ENCODE peak calls at places on chromosomes 6 and 20, in four cellular contexts. F is ovary, P is HCT116, G is lower lobe of right lung. M is an unnamed sample.

GRCh38 chr20:60586417-60587105 is 628.3 kb downstream of the CDH26 start:
- DNase-seq in P (no peak), F (no peak), G (no peak), M (no peak)

GRCh38 chr20:36231331-36231730 is 4.9 kb upstream of the AAR2 start:
- DNase-seq in P (no peak), F (no peak), G (no peak), M (no peak)

GRCh38 chr6:3194535-3195376 is 32.7 kb downstream of the TUBB2B start:
- DNase-seq in G (no peak), P (no peak), F (no peak), M (no peak)

GRCh38 chr6:33850869-33851541 is 47.2 kb upstream of the MLN start:
- DNase-seq in F (no peak), P (no peak), G (no peak), M (no peak)

GRCh38 chr6:449057-449430 is 57.5 kb downstream of the IRF4 start:
- DNase-seq in P (no peak), F (no peak), G (no peak), M (no peak)

GRCh38 chr6:154567695-154568220 is 57.3 kb upstream of the CNKSR3 start:
- DNase-seq in P (no peak), F (no peak), G (no peak), M (no peak)

GRCh38 chr20:32112862-32113261 is 3.3 kb downstream of the TM9SF4 start:
- DNase-seq in P (no peak), F (no peak), G (peak; percentile 75), M (peak; percentile 59)

GRCh38 chr6:44001318-44001868 is 125.9 kb downstream of the MRPL14 start:
- DNase-seq in F (no peak), P (peak; percentile 54), G (peak; percentile 68), M (no peak)

GRCh38 chr6:4377635-4378034 is 242.3 kb upstream of the ECI2 start:
- DNase-seq in G (no peak), F (no peak), P (no peak), M (no peak)

GRCh38 chr6:90787411-90787810 is 200.5 kb upstream of the MAP3K7 start:
- DNase-seq in F (no peak), G (no peak), P (no peak), M (no peak)

GRCh38 chr20:34250005-34250404 is 8.8 kb downstream of the ASIP start:
- DNase-seq in F (no peak), G (no peak), P (no peak), M (no peak)

GRCh38 chr6:127515234-127515793 is 3.8 kb downstream of the MTCL3 start:
- DNase-seq in P (no peak), F (peak; percentile 30), G (no peak), M (no peak)

GRCh38 chr6:127514396-127515227 is 4.5 kb downstream of the MTCL3 start:
- DNase-seq in F (peak; percentile 44), G (peak; percentile 70), P (no peak), M (peak; percentile 64)

GRCh38 chr6:127516676-127517273 is 2.4 kb downstream of the MTCL3 start:
- DNase-seq in P (peak; percentile 39), F (no peak), G (no peak), M (peak; percentile 79)

GRCh38 chr6:127517698-127518097 is 1.4 kb downstream of the MTCL3 start:
- DNase-seq in P (no peak), G (no peak), F (no peak), M (no peak)

DNA sequence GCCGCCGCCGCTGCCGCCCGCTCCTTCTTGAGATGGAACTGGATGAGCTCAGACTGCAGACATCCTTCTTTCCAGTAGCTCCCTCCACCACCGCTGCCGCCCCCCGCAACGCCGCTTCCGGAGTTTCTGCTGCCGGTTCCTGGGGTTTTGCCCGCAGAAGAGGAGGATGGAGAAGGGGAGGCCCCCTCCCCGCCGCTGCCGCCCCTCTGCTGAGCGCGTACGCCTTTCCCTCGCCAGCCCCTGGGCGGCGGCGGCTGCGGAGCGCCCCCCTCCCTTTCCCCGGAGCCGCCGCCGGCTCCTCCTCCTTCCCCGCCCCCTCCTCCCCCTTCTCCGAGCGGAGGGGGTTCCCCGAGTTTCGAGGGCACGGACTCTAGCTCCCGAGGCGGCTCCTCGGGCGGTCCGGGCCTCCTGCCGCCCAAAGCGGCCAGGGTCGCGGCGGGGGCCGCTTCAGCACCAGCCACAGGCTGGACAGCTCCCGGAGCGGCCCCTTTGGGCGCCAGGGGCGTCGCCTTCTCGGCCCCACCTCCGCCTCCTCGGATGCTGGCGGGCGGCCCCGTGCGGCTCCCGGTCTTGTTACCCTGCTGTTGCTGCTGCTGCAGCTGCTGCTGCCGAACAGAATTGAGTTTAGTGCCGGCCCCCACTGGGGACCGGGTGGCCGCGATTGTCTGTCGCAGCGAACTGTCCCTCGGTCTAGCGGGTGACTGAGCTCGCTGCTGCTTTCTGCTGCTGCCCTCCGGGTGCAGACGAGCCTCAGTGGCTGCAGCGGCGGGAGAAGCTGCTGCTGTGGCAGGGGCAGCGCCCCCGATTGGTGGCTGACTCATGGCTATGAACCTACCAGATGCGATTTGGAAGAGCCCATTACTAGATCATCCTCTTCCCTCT is 3.1 kb downstream of the MTCL3 start:
- DNase-seq in P (peak; percentile 12), F (peak; percentile 74), G (peak; percentile 66), M (peak; percentile 60)
- H3K27ac ChIP-seq in P (no peak overlapping the region), F (no peak overlapping the region), G (peak overlapping the region; percentile 63), M (peak overlapping the region; percentile 2)

DNA sequence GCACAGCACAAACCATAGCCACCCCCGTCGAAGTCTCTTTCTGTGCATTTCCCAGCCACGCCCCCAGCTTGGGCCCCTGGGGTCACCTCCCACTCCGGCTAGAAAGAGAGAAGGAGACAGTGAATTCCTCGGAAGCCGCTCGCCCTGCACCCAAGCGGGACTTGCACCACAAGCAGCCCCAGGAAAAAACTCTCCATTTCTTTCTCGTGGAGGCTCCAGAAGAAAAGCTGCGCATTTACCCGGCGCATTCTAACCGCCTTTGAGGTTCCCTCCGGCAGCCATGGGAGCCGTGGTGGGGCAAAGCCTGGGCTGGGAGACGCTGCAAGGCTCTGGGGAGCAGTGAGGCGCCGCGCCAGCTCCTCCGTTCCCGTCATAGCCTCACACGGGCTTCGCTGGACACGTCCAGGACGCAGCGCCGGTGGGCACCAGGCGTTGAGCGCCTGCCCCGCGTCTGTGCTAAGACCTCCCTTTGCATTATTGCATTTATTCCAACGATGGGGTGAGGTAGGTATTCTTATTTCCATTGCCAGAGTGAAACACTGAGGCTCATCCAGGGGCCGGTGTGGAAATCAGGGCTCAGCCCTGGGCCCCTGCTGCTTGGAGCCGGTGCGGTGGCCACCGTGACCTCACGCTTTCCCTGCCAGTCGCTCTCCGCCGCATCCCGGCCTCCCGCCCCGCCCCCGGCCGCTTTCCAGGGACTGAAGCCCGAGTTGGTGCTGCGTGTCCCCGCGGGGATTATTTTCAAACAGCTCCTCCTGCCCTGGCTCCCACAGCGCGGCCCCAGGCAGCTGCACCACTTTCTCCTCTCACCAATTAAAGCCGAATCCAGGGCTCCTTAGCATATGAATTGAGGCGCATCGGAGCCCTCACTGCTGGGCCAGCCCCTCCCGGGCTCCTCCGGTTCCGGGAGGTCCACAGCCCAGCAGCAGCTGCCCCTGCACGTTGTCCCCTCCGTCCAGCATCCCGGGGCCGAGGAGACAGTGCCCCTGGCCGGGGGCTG is 148.3 kb upstream of the AFDN start:
- DNase-seq in F (peak; percentile 46), G (no peak), P (no peak), M (no peak)
- H3K4me3 ChIP-seq in F (peak overlapping the region; percentile 29), G (peak overlapping the region; percentile 36), P (no peak overlapping the region), M (no peak overlapping the region)

GRCh38 chr6:132750455-132751248 is 7.1 kb downstream of the VNN2 start:
- DNase-seq in F (no peak), G (no peak), P (no peak), M (no peak)
- H3K27ac ChIP-seq in F (no peak overlapping the region), G (no peak overlapping the region), P (no peak overlapping the region), M (peak overlapping the region; percentile 3)

GRCh38 chr6:149453597-149454340 is 31.0 kb downstream of the ZC3H12D start:
- DNase-seq in F (peak; percentile 39), P (no peak), G (no peak), M (no peak)

GRCh38 chr6:149452062-149452939 is 32.5 kb downstream of the ZC3H12D start:
- DNase-seq in F (no peak), G (no peak), P (no peak), M (no peak)

GRCh38 chr6:149449831-149450678 is 34.8 kb downstream of the ZC3H12D start:
- DNase-seq in P (no peak), G (no peak), F (no peak), M (no peak)

GRCh38 chr6:149450679-149451360 is 34.0 kb downstream of the ZC3H12D start:
- DNase-seq in P (no peak), F (peak; percentile 32), G (peak; percentile 68), M (peak; percentile 43)

GRCh38 chr6:149451361-149452061 is 33.3 kb downstream of the ZC3H12D start:
- DNase-seq in F (peak; percentile 39), P (no peak), G (peak; percentile 78), M (no peak)
- H3K4me3 ChIP-seq in F (peak overlapping the region; percentile 41), P (no peak overlapping the region), G (peak overlapping the region; percentile 57), M (no peak overlapping the region)

GRCh38 chr20:58612021-58612700 is 38.9 kb upstream of the STX16 start:
- DNase-seq in F (no peak), G (no peak), P (no peak), M (no peak)

GRCh38 chr20:58613061-58613854 is 37.8 kb upstream of the STX16 start:
- DNase-seq in P (no peak), G (peak; percentile 28), F (no peak), M (no peak)

GRCh38 chr20:58610811-58611210 is 40.3 kb upstream of the STX16 start:
- DNase-seq in F (no peak), G (no peak), P (no peak), M (no peak)

GRCh38 chr20:58610071-58610800 is 40.8 kb upstream of the STX16 start:
- DNase-seq in P (no peak), G (no peak), F (no peak), M (no peak)

GRCh38 chr20:58611236-58612020 is 39.7 kb upstream of the STX16 start:
- DNase-seq in F (no peak), P (no peak), G (no peak), M (no peak)
- H3K27ac ChIP-seq in F (no peak overlapping the region), P (no peak overlapping the region), G (no peak overlapping the region), M (no peak overlapping the region)

GRCh38 chr20:4973330-4974097 is 27.8 kb downstream of the SLC23A2 start:
- DNase-seq in G (peak; percentile 59), F (peak; percentile 85), P (no peak), M (peak; percentile 94)

GRCh38 chr20:4971064-4971463 is 30.2 kb downstream of the SLC23A2 start:
- DNase-seq in G (no peak), F (no peak), P (no peak), M (peak; percentile 17)

GRCh38 chr20:4967752-4968477 is 33.4 kb downstream of the SLC23A2 start:
- DNase-seq in F (no peak), P (no peak), G (no peak), M (peak; percentile 4)

GRCh38 chr20:4966826-4967751 is 34.2 kb downstream of the SLC23A2 start:
- DNase-seq in F (no peak), P (no peak), G (no peak), M (peak; percentile 38)

GRCh38 chr20:4972506-4973251 is 28.6 kb downstream of the SLC23A2 start:
- DNase-seq in F (no peak), G (no peak), P (no peak), M (peak; percentile 31)
- H3K4me3 ChIP-seq in F (no peak overlapping the region), G (peak overlapping the region; percentile 38), P (no peak overlapping the region), M (no peak overlapping the region)